ENCODE peak calls at places on chromosomes 16 and 17, in eight cellular contexts. T, K, A, G, E, D, V and R are unnamed samples.

GRCh38 chr16:12305847-12306246 is 329.3 kb downstream of the SNX29 start:
- DNase-seq in T (no peak), K (no peak), A (no peak), G (no peak), E (no peak), D (no peak), V (no peak), R (no peak)

GRCh38 chr17:39352511-39352910 is 48.9 kb downstream of the FBXL20 start:
- DNase-seq in T (no peak), K (no peak), A (no peak), G (no peak), E (no peak), D (peak), V (no peak), R (no peak)

GRCh38 chr16:57143125-57143965 is 42.5 kb downstream of the PSME3IP1 start:
- DNase-seq in T (no peak), K (no peak), A (peak), G (no peak), E (no peak), D (no peak), V (no peak), R (no peak)

GRCh38 chr17:42543190-42544079 is 7.4 kb downstream of the NAGLU start:
- DNase-seq in T (no peak), K (no peak), A (peak), G (no peak), E (no peak), D (no peak), V (no peak), R (no peak)

GRCh38 chr16:56607675-56608042 is 725 bp upstream of the MT2A start:
- DNase-seq in T (no peak), K (no peak), A (no peak), G (no peak), E (no peak), D (no peak), V (no peak), R (no peak)

GRCh38 chr17:32495347-32496253 is 8.8 kb downstream of the CDK5R1 start:
- DNase-seq in T (no peak), K (no peak), A (peak), G (peak), E (no peak), D (peak), V (no peak), R (no peak)

GRCh38 chr16:27428035-27428785 is 26.2 kb downstream of the IL21R start:
- DNase-seq in T (no peak), K (no peak), A (no peak), G (no peak), E (peak), D (no peak), V (no peak), R (no peak)

GRCh38 chr17:59650642-59651041 is 30.9 kb downstream of the CLTC start:
- DNase-seq in T (no peak), K (no peak), A (no peak), G (no peak), E (no peak), D (no peak), V (no peak), R (no peak)

GRCh38 chr17:923633-924032 is 55.9 kb downstream of the NXN start:
- DNase-seq in T (no peak), K (no peak), A (no peak), G (no peak), E (no peak), D (no peak), V (no peak), R (no peak)

GRCh38 chr16:66508914-66509496 is 40.9 kb downstream of the TK2 start:
- DNase-seq in T (no peak), K (no peak), A (peak), G (no peak), E (no peak), D (no peak), V (no peak), R (no peak)

GRCh38 chr16:66091462-66091861 is 275.0 kb upstream of the CDH5 start:
- DNase-seq in T (no peak), K (no peak), A (no peak), G (no peak), E (no peak), D (no peak), V (no peak), R (no peak)

GRCh38 chr16:85330694-85331188 is 218.5 kb upstream of the CIBAR2 start:
- DNase-seq in T (peak), K (no peak), A (no peak), G (no peak), E (peak), D (no peak), V (peak), R (no peak)

GRCh38 chr17:41140360-41141132 is at the start of gene KRTAP4-6:
- DNase-seq in T (no peak), K (no peak), A (no peak), G (no peak), E (no peak), D (no peak), V (no peak), R (no peak)

GRCh38 chr17:77303620-77304019 is 162.9 kb downstream of the SEC14L1 start:
- DNase-seq in T (no peak), K (no peak), A (no peak), G (no peak), E (no peak), D (no peak), V (no peak), R (no peak)

GRCh38 chr16:50902457-50902856 is 160.6 kb downstream of the CYLD start:
- DNase-seq in T (no peak), K (no peak), A (no peak), G (no peak), E (no peak), D (no peak), V (no peak), R (no peak)

GRCh38 chr17:4433515-4434031 is at the start of gene SPNS3:
- DNase-seq in T (peak), K (no peak), A (no peak), G (no peak), E (peak), D (no peak), V (peak), R (peak)

GRCh38 chr16:88691924-88692560 is 5.7 kb upstream of the SNAI3 start:
- DNase-seq in T (no peak), K (no peak), A (no peak), G (peak), E (peak), D (no peak), V (peak), R (no peak)